ENCODE peak calls at places on chromosome 11, in six cellular contexts. T is HepG2, Q is A549, O is K562, Y is endothelial cell of umbilical vein, I is GM12878. E is an unnamed sample.

GRCh38 chr11:30549565-30549964 is 36.6 kb downstream of the MPPED2 start:
- DNase-seq in T (no peak), O (no peak), Q (no peak), Y (no peak), I (no peak), E (no peak)

GRCh38 chr11:64933213-64933934 is 2.3 kb downstream of the GPHA2 start:
- DNase-seq in O (no peak), Q (no peak), I (no peak), T (no peak), Y (no peak), E (peak)

GRCh38 chr11:40679276-40679675 is 780.2 kb downstream of the LRRC4C start:
- DNase-seq in I (no peak), Q (no peak), Y (no peak), T (no peak), O (no peak), E (no peak)

GRCh38 chr11:117807482-117808272 is 10.7 kb upstream of the DSCAML1 start:
- DNase-seq in O (peak), I (no peak), T (no peak), Y (peak), Q (peak), E (peak)

GRCh38 chr11:4903484-4903883 is at the start of gene OR51A7:
- DNase-seq in O (no peak), I (no peak), Q (no peak), T (no peak), Y (no peak), E (no peak)

GRCh38 chr11:125270711-125271110 is 106.2 kb downstream of the PKNOX2 start:
- DNase-seq in Y (no peak), T (no peak), Q (no peak), O (no peak), I (no peak), E (no peak)

GRCh38 chr11:77400306-77400705 is 73.6 kb downstream of the PAK1 start:
- DNase-seq in Q (no peak), I (no peak), O (no peak), T (no peak), Y (no peak), E (no peak)

GRCh38 chr11:62999649-63000048 is 14.9 kb upstream of the SLC22A6 start:
- DNase-seq in Y (no peak), I (no peak), T (no peak), O (no peak), Q (no peak), E (no peak)

GRCh38 chr11:2693271-2693833 is 6.4 kb downstream of the KCNQ1OT1 start:
- DNase-seq in T (no peak), Y (no peak), O (no peak), I (no peak), Q (no peak), E (no peak)

GRCh38 chr11:35180311-35181233 is 41.6 kb downstream of the CD44 start:
- DNase-seq in Q (no peak), T (no peak), Y (no peak), I (no peak), O (no peak), E (no peak)

GRCh38 chr11:18115360-18116127 is 9.7 kb upstream of the SAAL1 start:
- DNase-seq in Q (peak), T (peak), Y (peak), I (peak), O (peak), E (peak)

GRCh38 chr11:71238941-71239340 is 13.4 kb downstream of the SHANK2 start:
- DNase-seq in O (no peak), T (no peak), I (no peak), Q (no peak), Y (no peak), E (no peak)

GRCh38 chr11:58628446-58628845 is 6.0 kb downstream of the CNTF start:
- DNase-seq in O (no peak), Q (no peak), T (no peak), Y (no peak), I (no peak), E (no peak)
- TF ChIP-seq MYC in O (no peak), Q (no peak), T (no peak), Y (no peak), I (no peak), E (no peak)

GRCh38 chr11:92122561-92122960 is 102.1 kb upstream of the FAT3 start:
- DNase-seq in I (no peak), T (no peak), Y (no peak), Q (no peak), O (no peak), E (no peak)
- TF ChIP-seq MAX in I (no peak), T (no peak), Y (no peak), Q (no peak), O (no peak), E (no peak)

GRCh38 chr11:88375927-88376470 is 38.5 kb upstream of the CTSC start:
- DNase-seq in T (no peak), Y (no peak), O (no peak), Q (no peak), I (no peak), E (no peak)
- TF ChIP-seq POLR2A in T (no peak), Y (no peak), O (no peak), Q (no peak), I (no peak), E (no peak)

GRCh38 chr11:134334796-134335571 is 3.2 kb downstream of the GLB1L2 start:
- DNase-seq in I (no peak), O (no peak), Q (no peak), T (no peak), Y (no peak), E (no peak)
- TF ChIP-seq MYC in I (no peak), O (no peak), Q (no peak), T (no peak), Y (no peak), E (no peak)

GRCh38 chr11:126311464-126312291 is 7.8 kb downstream of the DCPS start:
- DNase-seq in I (peak), O (no peak), Y (no peak), Q (no peak), T (no peak), E (peak)

GRCh38 chr11:126308271-126308671 is 4.4 kb downstream of the DCPS start:
- DNase-seq in Y (no peak), Q (no peak), I (no peak), O (no peak), T (no peak), E (no peak)

GRCh38 chr11:126312903-126313460 is 9.1 kb downstream of the DCPS start:
- DNase-seq in Q (no peak), Y (no peak), T (no peak), I (no peak), O (no peak), E (no peak)

GRCh38 chr11:126310229-126310991 is 6.5 kb downstream of the DCPS start:
- DNase-seq in I (no peak), Q (peak), O (peak), T (peak), Y (peak), E (peak)

GRCh38 chr11:126310992-126311310 is 7.1 kb downstream of the DCPS start:
- DNase-seq in Y (no peak), Q (no peak), I (no peak), T (no peak), O (no peak), E (peak)
- TF ChIP-seq MAX in Y (no peak), Q (no peak), I (no peak), T (no peak), O (no peak), E (no peak)

DNA sequence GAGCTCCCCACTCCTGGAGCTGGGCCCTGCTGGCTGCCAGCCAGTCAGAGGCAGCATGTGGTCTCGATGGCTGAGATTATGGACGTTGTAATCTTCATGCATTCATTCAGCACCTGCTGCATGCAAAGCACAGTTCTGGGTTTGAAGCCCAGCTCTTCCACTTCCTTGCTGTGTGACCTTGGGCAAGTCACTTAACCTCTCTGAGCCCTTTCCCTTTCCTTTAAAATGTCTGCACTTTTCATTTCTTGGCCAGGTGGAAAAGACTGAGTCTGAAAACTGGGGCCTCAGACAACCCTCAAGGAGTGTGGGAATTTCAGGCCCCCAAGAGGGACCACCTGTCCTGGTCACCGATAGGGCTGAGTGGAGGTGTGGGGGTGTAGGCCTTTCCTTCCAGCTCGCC is 24.6 kb upstream of the MYEOV start:
- DNase-seq in T (no peak), Y (no peak), O (no peak), I (no peak), Q (no peak), E (no peak)
- TF ChIP-seq POLR2A in T (no peak), Y (no peak), O (no peak), I (no peak), Q (no peak), E (no peak)

GRCh38 chr11:47980907-47981621 is 705 bp downstream of the PTPRJ start:
- DNase-seq in T (no peak), I (no peak), Y (peak), O (peak), Q (peak), E (peak)
- TF ChIP-seq MYC in T (no peak), I (no peak), Y (no peak), O (no peak), Q (no peak), E (no peak)